ENCODE peak calls at places on chromosomes 4 and X, in eight cellular contexts. N, L, B, I, S, C, V and A are unnamed samples.

GRCh38 chr4:172270421-172270820 is 457.2 kb downstream of the GALNTL6 start:
- DNase-seq in N (no peak), L (peak; percentile 16), S (no peak), C (no peak), V (no peak), I (no peak), B (no peak), A (no peak)

GRCh38 chr4:148397006-148397673 is 45.1 kb downstream of the NR3C2 start:
- DNase-seq in B (no peak), C (no peak), S (no peak), L (no peak), I (no peak), N (no peak), V (no peak), A (no peak)

GRCh38 chr4:43587746-43588145 is 695.2 kb downstream of the GRXCR1 start:
- DNase-seq in L (no peak), N (no peak), S (no peak), I (no peak), B (no peak), V (no peak), C (no peak), A (no peak)

GRCh38 chrX:68685722-68686683 is 38.5 kb downstream of the STARD8 start:
- DNase-seq in N (no peak), I (no peak), L (peak; percentile 67), C (peak; percentile 74), B (no peak), S (no peak), V (no peak), A (peak; percentile 14)

GRCh38 chrX:148049441-148049840 is 68.3 kb downstream of the FMR1NB start:
- DNase-seq in C (peak; percentile 35), V (no peak), L (peak; percentile 40), N (no peak), B (peak; percentile 1), I (peak; percentile 5), S (no peak), A (no peak)

GRCh38 chrX:68999931-69000330 is 165.3 kb downstream of the PJA1 start:
- DNase-seq in S (no peak), V (no peak), L (no peak), I (no peak), B (no peak), C (no peak), N (no peak), A (no peak)

GRCh38 chr4:118989098-118990080 is 100.7 kb downstream of the SYNPO2 start:
- DNase-seq in C (no peak), I (no peak), L (peak; percentile 96), B (no peak), V (peak; percentile 50), N (no peak), S (no peak), A (no peak)

GRCh38 chr4:5751073-5751917 is 40.3 kb downstream of the EVC start:
- DNase-seq in V (no peak), B (no peak), S (no peak), C (no peak), I (no peak), L (peak; percentile 47), N (no peak), A (no peak)

GRCh38 chr4:26372525-26373172 is 51.8 kb downstream of the RBPJ start:
- DNase-seq in V (no peak), I (no peak), N (no peak), B (no peak), S (no peak), L (peak; percentile 61), C (peak; percentile 72), A (peak; percentile 75)

GRCh38 chr4:102449751-102450352 is 51.3 kb upstream of the NFKB1 start:
- DNase-seq in S (no peak), L (peak; percentile 73), V (no peak), I (peak; percentile 32), C (peak; percentile 64), B (peak; percentile 42), N (peak; percentile 48), A (peak; percentile 68)

GRCh38 chr4:54496412-54496811 is 161.3 kb upstream of the KIT start:
- DNase-seq in I (no peak), L (no peak), N (no peak), V (no peak), C (no peak), B (no peak), S (no peak), A (no peak)

GRCh38 chr4:144644368-144645101 is 1.4 kb upstream of the HHIP start:
- DNase-seq in L (no peak), V (no peak), S (no peak), B (no peak), C (no peak), N (no peak), I (no peak), A (no peak)

GRCh38 chr4:101315041-101315440 is 32.3 kb downstream of the PPP3CA start:
- DNase-seq in N (no peak), S (no peak), L (no peak), V (no peak), B (no peak), C (no peak), I (no peak), A (no peak)

GRCh38 chr4:173404296-173404865 is 5.5 kb upstream of the SCRG1 start:
- DNase-seq in I (no peak), C (no peak), V (no peak), B (no peak), L (no peak), S (no peak), N (no peak), A (no peak)

GRCh38 chr4:184812651-184813181 is 13.1 kb downstream of the ACSL1 start:
- DNase-seq in S (no peak), I (no peak), C (no peak), B (no peak), V (no peak), N (no peak), L (peak; percentile 53), A (no peak)
- H3K4me1 ChIP-seq in S (peaks cover 30% of the 10 kb centered on the region), I (peaks cover 4% of the 10 kb centered on the region), C (peaks cover 24% of the 10 kb centered on the region), B (peaks cover 35% of the 10 kb centered on the region), V (peaks cover 48% of the 10 kb centered on the region), N (peaks cover 21% of the 10 kb centered on the region), L (peaks cover 23% of the 10 kb centered on the region), A (no peaks in the 10 kb centered on the region)

DNA sequence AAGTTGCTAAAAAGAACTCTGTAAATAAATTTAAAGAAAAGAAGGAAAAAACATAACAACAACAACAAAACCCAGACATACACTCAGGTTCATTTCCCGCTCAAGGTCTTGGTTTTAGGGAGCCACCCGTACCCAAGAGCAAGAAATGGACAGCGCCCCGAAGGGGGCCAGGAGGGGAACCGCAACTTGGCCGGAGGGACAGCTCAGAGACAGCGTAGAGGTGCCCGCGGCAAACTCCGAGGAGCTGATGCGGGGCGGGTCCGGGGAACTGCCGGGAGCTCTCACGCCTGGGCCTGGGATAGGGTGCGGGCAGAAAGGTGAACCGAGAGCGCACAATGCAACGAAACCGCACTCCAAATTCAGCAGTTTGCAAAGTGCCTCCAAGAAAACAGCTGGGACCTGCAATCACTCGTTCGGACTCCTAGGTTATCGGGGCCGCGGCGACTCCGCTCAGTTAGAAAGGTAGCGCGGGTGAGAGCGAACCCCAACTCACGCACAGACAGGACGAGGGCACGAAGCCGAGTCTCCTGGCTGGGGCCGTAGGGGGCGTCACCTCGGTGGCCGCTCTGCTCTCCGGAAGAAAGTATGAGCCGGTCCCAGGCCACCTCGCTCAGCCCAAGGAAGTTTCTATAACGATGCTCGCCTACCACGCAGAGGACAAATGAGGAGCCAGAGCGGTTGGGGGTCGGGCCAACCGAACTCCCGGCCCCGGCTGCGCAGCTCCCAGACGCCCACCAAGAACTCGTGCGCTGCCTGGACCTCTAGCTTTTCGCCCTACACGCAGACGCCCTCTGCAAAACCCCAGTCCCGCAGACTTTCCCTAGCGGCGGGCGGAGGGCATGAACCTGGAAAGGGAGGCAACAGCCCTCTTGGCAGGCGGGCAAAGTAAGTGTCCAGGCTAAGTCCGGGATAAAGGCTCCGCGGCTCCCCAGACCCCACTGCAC is 1.4 kb downstream of the NDNF start:
- DNase-seq in C (no peak), L (peak; percentile 85), B (no peak), S (peak; percentile 15), V (peak; percentile 56), I (no peak), N (peak; percentile 38), A (peak; percentile 19)
- H3K27me3 ChIP-seq in C (no peaks in the 10 kb centered on the region), L (no peaks in the 10 kb centered on the region), B (peaks cover 5% of the 10 kb centered on the region), S (no peaks in the 10 kb centered on the region), V (peaks cover 73% of the 10 kb centered on the region), I (peaks cover 48% of the 10 kb centered on the region), N (no peaks in the 10 kb centered on the region), A (peaks cover 37% of the 10 kb centered on the region)

DNA sequence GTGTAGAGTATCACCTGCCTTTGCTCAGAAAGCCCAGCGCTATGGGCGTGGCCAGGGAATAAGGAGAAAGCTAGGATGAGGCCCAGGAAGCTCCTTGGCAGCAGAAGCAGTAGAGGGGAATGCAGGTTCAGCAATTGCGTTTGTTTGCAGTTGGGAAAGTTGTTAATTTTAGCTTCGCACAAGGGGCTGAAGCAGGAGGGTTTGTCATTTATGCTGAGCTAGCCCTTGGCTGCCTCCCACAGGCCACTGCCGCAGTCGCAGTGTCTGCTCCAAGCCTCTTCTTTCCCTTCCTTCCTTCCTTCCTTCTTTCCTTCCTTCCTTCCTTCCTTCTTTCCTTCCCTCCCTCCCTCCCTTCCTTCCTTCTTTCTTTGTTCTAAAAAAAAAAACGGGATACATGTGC is 21.5 kb downstream of the FRMPD3 start:
- DNase-seq in I (no peak), V (no peak), C (peak; percentile 3), B (no peak), N (no peak), S (no peak), L (no peak), A (no peak)
- H3K4me1 ChIP-seq in I (no peaks in the 10 kb centered on the region), V (no peaks in the 10 kb centered on the region), C (no peaks in the 10 kb centered on the region), B (no peaks in the 10 kb centered on the region), N (no peaks in the 10 kb centered on the region), S (no peaks in the 10 kb centered on the region), L (no peaks in the 10 kb centered on the region), A (no peaks in the 10 kb centered on the region)

DNA sequence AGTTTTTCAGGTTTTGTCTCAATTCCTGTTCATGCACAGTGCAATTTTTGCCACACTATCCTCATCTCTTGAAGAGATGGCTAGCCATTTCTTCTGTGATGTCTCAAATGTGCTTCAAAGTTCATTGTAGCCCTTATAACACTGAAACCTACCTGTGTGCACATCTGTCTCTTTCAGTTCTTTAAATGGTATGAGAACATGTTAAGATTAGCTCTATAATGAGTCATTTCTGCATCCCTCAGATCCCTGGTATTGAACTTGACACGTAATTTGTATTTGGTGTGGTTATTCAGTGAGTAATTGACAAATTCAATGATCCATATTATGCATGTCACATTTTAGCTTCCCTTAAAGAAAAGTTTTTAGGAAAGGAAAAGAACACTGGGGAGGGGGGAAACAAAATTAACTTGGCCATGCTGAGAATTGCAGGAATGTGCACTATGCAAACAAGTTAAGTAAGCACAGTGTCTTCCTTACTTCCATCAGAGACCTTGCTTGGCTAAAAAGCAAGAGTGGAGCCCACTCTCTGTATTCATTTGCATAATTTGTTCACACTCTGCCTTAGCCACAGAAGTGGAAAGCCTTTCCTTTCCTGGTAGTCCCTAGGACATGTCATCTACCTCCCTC is 659.8 kb upstream of the MAGEB2 start:
- DNase-seq in V (no peak), L (no peak), B (no peak), C (no peak), I (no peak), N (no peak), S (no peak), A (no peak)
- H3K27me3 ChIP-seq in V (no peaks in the 10 kb centered on the region), L (no peaks in the 10 kb centered on the region), B (no peaks in the 10 kb centered on the region), C (no peaks in the 10 kb centered on the region), I (no peaks in the 10 kb centered on the region), N (no peaks in the 10 kb centered on the region), S (no peaks in the 10 kb centered on the region), A (no peaks in the 10 kb centered on the region)

DNA sequence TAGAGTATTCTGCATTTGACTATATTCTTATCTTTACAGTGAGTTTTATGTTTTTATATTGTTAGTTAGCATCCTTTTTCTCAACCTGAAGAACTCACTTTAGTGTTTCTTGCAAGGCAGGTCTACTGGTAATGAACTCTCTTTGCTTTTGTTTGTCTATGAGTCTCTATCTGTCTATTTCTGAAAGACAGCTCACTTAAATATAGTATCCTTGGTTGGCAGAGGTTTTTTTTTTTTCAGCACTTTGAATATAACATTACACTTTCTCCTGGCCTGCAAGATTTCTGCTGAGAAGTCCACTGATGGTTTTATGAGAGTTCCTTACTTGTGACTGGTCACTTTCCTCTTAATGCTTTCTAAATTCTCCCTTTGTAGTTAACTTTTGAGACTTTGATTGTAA is 32.8 kb upstream of the C4orf54 start:
- DNase-seq in C (no peak), L (no peak), N (no peak), S (no peak), I (no peak), B (no peak), V (no peak), A (no peak)
- H3K4me1 ChIP-seq in C (no peaks in the 10 kb centered on the region), L (no peaks in the 10 kb centered on the region), N (no peaks in the 10 kb centered on the region), S (no peaks in the 10 kb centered on the region), I (no peaks in the 10 kb centered on the region), B (no peaks in the 10 kb centered on the region), V (no peaks in the 10 kb centered on the region), A (no peaks in the 10 kb centered on the region)